ENCODE peak calls at places on chromosomes 13 and 19, in eight cellular contexts. Q is Peyer's patch, J is transverse colon, U is fibroblast of lung, K is cardiac muscle cell, X is lower lobe of right lung, O is ascending aorta, R is sigmoid colon. N is an unnamed sample.

GRCh38 chr13:59038824-59039223 is 1124.9 kb downstream of the DIAPH3 start:
- DNase-seq in Q (no peak), J (no peak), O (no peak), X (no peak), U (peak; percentile 74), K (no peak), R (no peak), N (no peak)

GRCh38 chr19:36115453-36116343 is at the start of gene TBCB:
- DNase-seq in Q (peak; percentile 92), R (peak; percentile 92), U (no peak), O (peak; percentile 19), X (peak; percentile 89), J (peak; percentile 90), K (peak; percentile 57), N (no peak)

GRCh38 chr19:45443462-45444317 is 20.0 kb upstream of the ERCC1 start:
- DNase-seq in J (peak; percentile 98), X (peak; percentile 98), K (peak; percentile 96), U (peak; percentile 78), Q (peak; percentile 78), R (peak; percentile 99), O (peak; percentile 95), N (no peak)

GRCh38 chr19:16328824-16329482 is 4.3 kb downstream of the KLF2 start:
- DNase-seq in Q (peak; percentile 44), R (no peak), O (no peak), K (no peak), U (no peak), J (no peak), X (peak; percentile 48), N (peak; percentile 76)

GRCh38 chr13:32811297-32811800 is 204.9 kb upstream of the KL start:
- DNase-seq in U (no peak), J (peak; percentile 30), Q (no peak), O (no peak), X (no peak), R (no peak), K (no peak), N (no peak)

GRCh38 chr19:13537454-13537853 is 31.2 kb upstream of the CACNA1A start:
- DNase-seq in U (no peak), X (no peak), J (no peak), Q (no peak), R (no peak), O (no peak), K (no peak), N (no peak)

GRCh38 chr19:48511800-48512503 is at the start of gene LMTK3:
- DNase-seq in K (peak; percentile 60), X (peak; percentile 50), R (no peak), O (no peak), Q (peak; percentile 77), J (peak; percentile 55), U (peak; percentile 36), N (peak; percentile 90)

GRCh38 chr19:38049105-38049649 is 142.2 kb downstream of the SIPA1L3 start:
- DNase-seq in X (no peak), Q (peak; percentile 72), R (no peak), U (no peak), O (no peak), K (no peak), J (peak; percentile 53), N (peak; percentile 87)

GRCh38 chr19:38099966-38100365 is 124.1 kb downstream of the DPF1 start:
- DNase-seq in O (no peak), Q (no peak), J (no peak), R (no peak), K (no peak), U (no peak), X (no peak), N (no peak)

GRCh38 chr13:41966671-41967070 is 5.8 kb upstream of the VWA8 start:
- DNase-seq in O (no peak), Q (no peak), J (no peak), K (no peak), R (no peak), X (no peak), U (no peak), N (no peak)

GRCh38 chr19:39590265-39590664 is 12.1 kb upstream of the LGALS13 start:
- DNase-seq in K (peak; percentile 58), X (no peak), U (peak; percentile 2), O (no peak), J (no peak), R (no peak), Q (no peak), N (no peak)

GRCh38 chr13:48265217-48265815 is 32.3 kb downstream of the ITM2B start:
- DNase-seq in K (no peak), Q (peak; percentile 58), X (no peak), J (peak; percentile 9), U (no peak), O (no peak), R (no peak), N (no peak)

GRCh38 chr13:40290758-40291157 is 375.7 kb downstream of the FOXO1 start:
- DNase-seq in X (no peak), K (no peak), Q (no peak), O (no peak), R (no peak), U (no peak), J (no peak), N (no peak)

GRCh38 chr13:36359301-36359950 is 13.2 kb upstream of the SPART start:
- DNase-seq in O (no peak), J (no peak), X (no peak), Q (no peak), R (no peak), K (no peak), U (no peak), N (no peak)

GRCh38 chr13:77832339-77833100 is 86.1 kb downstream of the EDNRB start:
- DNase-seq in U (peak; percentile 34), Q (no peak), K (no peak), J (no peak), R (no peak), X (no peak), O (no peak), N (no peak)

GRCh38 chr13:30564489-30564888 is 53.2 kb upstream of the USPL1 start:
- DNase-seq in Q (no peak), X (no peak), O (no peak), J (no peak), R (no peak), U (no peak), K (no peak), N (no peak)

GRCh38 chr19:33569822-33570221 is 48.2 kb upstream of the PEPD start:
- DNase-seq in Q (no peak), K (no peak), R (no peak), J (no peak), U (no peak), O (no peak), X (no peak), N (no peak)

GRCh38 chr19:10010247-10010691 is at the start of gene COL5A3:
- DNase-seq in K (no peak), O (no peak), X (peak; percentile 51), J (peak; percentile 60), R (peak; percentile 88), U (no peak), Q (no peak), N (no peak)

DNA sequence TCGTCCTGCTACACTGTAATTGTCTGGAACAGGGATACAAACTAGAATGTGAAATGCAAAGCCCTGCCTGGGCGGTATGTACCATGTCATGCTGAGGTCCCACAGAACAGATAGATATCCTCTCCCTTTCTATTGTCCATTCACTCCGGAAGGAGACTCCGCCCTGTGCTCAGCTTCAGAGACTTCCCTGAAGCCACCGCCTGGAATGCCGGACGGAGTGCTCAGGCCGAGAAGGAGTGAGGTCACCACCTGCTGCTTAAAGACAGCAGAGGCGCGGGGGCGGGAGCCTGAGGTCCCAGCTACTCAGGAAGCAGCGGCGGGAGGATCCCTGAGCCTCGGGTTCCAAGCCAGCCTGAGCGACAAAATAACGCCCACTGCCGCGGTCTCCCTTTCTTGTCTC is 890 bp upstream of the ZNF611 start:
- DNase-seq in K (peak; percentile 60), Q (no peak), O (peak; percentile 14), X (peak; percentile 83), J (peak; percentile 68), R (peak; percentile 85), U (peak; percentile 72), N (no peak)
- H3K4me3 ChIP-seq in K (no peak overlapping the region), Q (no peak overlapping the region), O (no peak overlapping the region), X (peak overlapping the region; percentile 85), J (peak overlapping the region; percentile 83), R (peak overlapping the region; percentile 82), U (no peak overlapping the region), N (no peak overlapping the region)

GRCh38 chr13:20525144-20525600 is 485 bp downstream of the CRYL1 start:
- DNase-seq in U (peak; percentile 6), K (peak; percentile 29), J (peak; percentile 57), Q (peak; percentile 29), R (peak; percentile 71), O (no peak), X (peak; percentile 65), N (peak; percentile 29)
- H3K27ac ChIP-seq in U (peak overlapping the region; percentile 47), K (no peak overlapping the region), J (peak overlapping the region; percentile 92), Q (peak overlapping the region; percentile 84), R (peak overlapping the region; percentile 82), O (peak overlapping the region; percentile 76), X (peak overlapping the region; percentile 87), N (peak overlapping the region; percentile 65)

DNA sequence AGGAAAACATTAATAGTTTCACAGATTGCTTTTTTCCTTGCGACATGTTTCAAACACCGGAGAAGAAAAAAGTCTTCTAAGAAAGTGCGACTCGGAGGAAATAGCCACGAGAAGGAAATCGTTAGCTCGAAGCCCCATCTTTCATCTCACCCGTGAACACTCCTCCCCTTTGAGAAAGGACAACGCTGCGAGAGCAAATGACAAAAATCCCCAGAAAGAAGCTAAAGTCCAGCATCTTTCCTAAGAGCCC is 65.5 kb downstream of the KCNRG start:
- DNase-seq in R (no peak), U (no peak), K (no peak), J (no peak), Q (no peak), X (no peak), O (no peak), N (peak; percentile 52)
- H3K4me3 ChIP-seq in R (peak overlapping the region; percentile 88), U (peak overlapping the region; percentile 98), K (peak overlapping the region; percentile 76), J (peak overlapping the region; percentile 83), Q (peak overlapping the region; percentile 81), X (peak overlapping the region; percentile 73), O (peak overlapping the region; percentile 78), N (peak overlapping the region; percentile 63)

DNA sequence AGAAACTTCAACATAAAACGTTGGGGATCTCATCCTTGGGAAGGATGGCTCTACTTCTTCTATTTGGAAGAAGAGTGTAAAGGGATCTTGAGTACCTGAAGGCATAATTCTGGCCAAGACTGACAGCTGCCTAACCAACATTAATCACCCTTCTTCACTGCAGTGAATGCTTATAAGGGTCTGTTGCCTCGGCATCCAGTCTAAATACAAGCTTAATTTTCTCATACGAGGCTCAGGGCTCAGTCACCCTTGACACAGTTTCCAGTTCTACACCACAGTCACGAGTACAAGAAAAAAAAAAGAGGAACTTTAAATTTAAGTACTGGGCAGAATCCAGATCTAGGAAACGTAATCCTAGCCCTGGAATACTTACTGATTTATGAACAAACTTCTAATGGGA is 9.0 kb downstream of the FPR3 start:
- DNase-seq in K (no peak), Q (no peak), R (no peak), X (no peak), U (no peak), J (no peak), O (no peak), N (no peak)
- H3K27ac ChIP-seq in K (no peak overlapping the region), Q (no peak overlapping the region), R (no peak overlapping the region), X (peak overlapping the region; percentile 60), U (no peak overlapping the region), J (no peak overlapping the region), O (no peak overlapping the region), N (no peak overlapping the region)

GRCh38 chr13:73740681-73741080 is 393.5 kb downstream of the KLF12 start:
- DNase-seq in R (no peak), K (no peak), X (no peak), Q (no peak), U (peak; percentile 6), J (no peak), O (no peak), N (no peak)
- H3K4me3 ChIP-seq in R (peak overlapping the region; percentile 31), K (no peak overlapping the region), X (no peak overlapping the region), Q (no peak overlapping the region), U (no peak overlapping the region), J (no peak overlapping the region), O (peak overlapping the region; percentile 27), N (no peak overlapping the region)